ENCODE peak calls at places on chromosome 20, in nine cellular contexts. One of them, this sample, is unnamed.

GRCh38 chr20:6006603-6006949 is 47.3 kb downstream of the LRRN4 start:
- DNase-seq in NCI-H2227 treated with DMSO at 0.1 percent for 48 hours: no peak
- DNase-seq in glutamatergic neuron: no peak
- DNase-seq in NCI-H748 treated with DMSO at 0.1 percent for 48 hours: no peak
- DNase-seq in GM04504: no peak
- DNase-seq in NCI-H1436 treated with DMSO at 0.1 percent for 48 hours: no peak
- DNase-seq in CD4-positive, alpha-beta T cell: no peak
- DNase-seq in B cell: no peak
- DNase-seq in H9: no peak
- DNase-seq in this sample: no peak

GRCh38 chr20:15163632-15164031 is 826.2 kb upstream of the FLRT3 start:
- DNase-seq in NCI-H2227 treated with DMSO at 0.1 percent for 48 hours: no peak
- DNase-seq in glutamatergic neuron: no peak
- DNase-seq in NCI-H748 treated with DMSO at 0.1 percent for 48 hours: no peak
- DNase-seq in GM04504: no peak
- DNase-seq in NCI-H1436 treated with DMSO at 0.1 percent for 48 hours: no peak
- DNase-seq in CD4-positive, alpha-beta T cell: no peak
- DNase-seq in B cell: no peak
- DNase-seq in H9: no peak
- DNase-seq in this sample: no peak

GRCh38 chr20:43040427-43040826 is 149.3 kb downstream of the PTPRT start:
- DNase-seq in NCI-H2227 treated with DMSO at 0.1 percent for 48 hours: no peak
- DNase-seq in glutamatergic neuron: no peak
- DNase-seq in NCI-H748 treated with DMSO at 0.1 percent for 48 hours: no peak
- DNase-seq in GM04504: no peak
- DNase-seq in NCI-H1436 treated with DMSO at 0.1 percent for 48 hours: no peak
- DNase-seq in CD4-positive, alpha-beta T cell: no peak
- DNase-seq in B cell: no peak
- DNase-seq in H9: peak
- DNase-seq in this sample: no peak

GRCh38 chr20:49653925-49654324 is 59.8 kb downstream of the B4GALT5 start:
- DNase-seq in NCI-H2227 treated with DMSO at 0.1 percent for 48 hours: no peak
- DNase-seq in glutamatergic neuron: no peak
- DNase-seq in NCI-H748 treated with DMSO at 0.1 percent for 48 hours: no peak
- DNase-seq in GM04504: no peak
- DNase-seq in NCI-H1436 treated with DMSO at 0.1 percent for 48 hours: no peak
- DNase-seq in CD4-positive, alpha-beta T cell: no peak
- DNase-seq in B cell: no peak
- DNase-seq in H9: no peak
- DNase-seq in this sample: no peak

GRCh38 chr20:48962976-48963730 is 41.6 kb downstream of the ARFGEF2 start:
- DNase-seq in NCI-H2227 treated with DMSO at 0.1 percent for 48 hours: no peak
- DNase-seq in glutamatergic neuron: no peak
- DNase-seq in NCI-H748 treated with DMSO at 0.1 percent for 48 hours: no peak
- DNase-seq in GM04504: no peak
- DNase-seq in NCI-H1436 treated with DMSO at 0.1 percent for 48 hours: no peak
- DNase-seq in CD4-positive, alpha-beta T cell: no peak
- DNase-seq in B cell: no peak
- DNase-seq in H9: no peak
- DNase-seq in this sample: no peak

GRCh38 chr20:38196592-38196991 is 31.5 kb upstream of the TGM2 start:
- DNase-seq in NCI-H2227 treated with DMSO at 0.1 percent for 48 hours: no peak
- DNase-seq in glutamatergic neuron: peak
- DNase-seq in NCI-H748 treated with DMSO at 0.1 percent for 48 hours: no peak
- DNase-seq in GM04504: no peak
- DNase-seq in NCI-H1436 treated with DMSO at 0.1 percent for 48 hours: no peak
- DNase-seq in CD4-positive, alpha-beta T cell: no peak
- DNase-seq in B cell: peak
- DNase-seq in H9: no peak
- DNase-seq in this sample: peak

GRCh38 chr20:19973920-19974620 is 43.1 kb upstream of the NAA20 start:
- DNase-seq in NCI-H2227 treated with DMSO at 0.1 percent for 48 hours: no peak
- DNase-seq in glutamatergic neuron: no peak
- DNase-seq in NCI-H748 treated with DMSO at 0.1 percent for 48 hours: no peak
- DNase-seq in GM04504: peak
- DNase-seq in NCI-H1436 treated with DMSO at 0.1 percent for 48 hours: no peak
- DNase-seq in CD4-positive, alpha-beta T cell: no peak
- DNase-seq in B cell: no peak
- DNase-seq in H9: no peak
- DNase-seq in this sample: no peak

GRCh38 chr20:5557123-5557522 is 193.1 kb upstream of the SHLD1 start:
- DNase-seq in NCI-H2227 treated with DMSO at 0.1 percent for 48 hours: peak
- DNase-seq in glutamatergic neuron: peak
- DNase-seq in NCI-H748 treated with DMSO at 0.1 percent for 48 hours: peak
- DNase-seq in GM04504: no peak
- DNase-seq in NCI-H1436 treated with DMSO at 0.1 percent for 48 hours: no peak
- DNase-seq in CD4-positive, alpha-beta T cell: peak
- DNase-seq in B cell: peak
- DNase-seq in H9: peak
- DNase-seq in this sample: no peak

GRCh38 chr20:63483834-63484233 is 11.4 kb upstream of the KCNQ2 start:
- DNase-seq in NCI-H2227 treated with DMSO at 0.1 percent for 48 hours: no peak
- DNase-seq in glutamatergic neuron: peak
- DNase-seq in NCI-H748 treated with DMSO at 0.1 percent for 48 hours: no peak
- DNase-seq in GM04504: no peak
- DNase-seq in NCI-H1436 treated with DMSO at 0.1 percent for 48 hours: no peak
- DNase-seq in CD4-positive, alpha-beta T cell: no peak
- DNase-seq in B cell: no peak
- DNase-seq in H9: peak
- DNase-seq in this sample: no peak

GRCh38 chr20:58216334-58216733 is 12.1 kb downstream of the ANKRD60 start:
- DNase-seq in NCI-H2227 treated with DMSO at 0.1 percent for 48 hours: no peak
- DNase-seq in glutamatergic neuron: no peak
- DNase-seq in NCI-H748 treated with DMSO at 0.1 percent for 48 hours: no peak
- DNase-seq in GM04504: no peak
- DNase-seq in NCI-H1436 treated with DMSO at 0.1 percent for 48 hours: no peak
- DNase-seq in CD4-positive, alpha-beta T cell: no peak
- DNase-seq in B cell: no peak
- DNase-seq in H9: no peak
- DNase-seq in this sample: no peak

GRCh38 chr20:25285091-25285647 is 37.3 kb downstream of the PYGB start:
- DNase-seq in NCI-H2227 treated with DMSO at 0.1 percent for 48 hours: no peak
- DNase-seq in glutamatergic neuron: peak
- DNase-seq in NCI-H748 treated with DMSO at 0.1 percent for 48 hours: no peak
- DNase-seq in GM04504: no peak
- DNase-seq in NCI-H1436 treated with DMSO at 0.1 percent for 48 hours: no peak
- DNase-seq in CD4-positive, alpha-beta T cell: no peak
- DNase-seq in B cell: peak
- DNase-seq in H9: no peak
- DNase-seq in this sample: no peak

GRCh38 chr20:43293068-43293786 is 103.5 kb upstream of the PTPRT start:
- DNase-seq in NCI-H2227 treated with DMSO at 0.1 percent for 48 hours: no peak
- DNase-seq in glutamatergic neuron: no peak
- DNase-seq in NCI-H748 treated with DMSO at 0.1 percent for 48 hours: no peak
- DNase-seq in GM04504: no peak
- DNase-seq in NCI-H1436 treated with DMSO at 0.1 percent for 48 hours: no peak
- DNase-seq in CD4-positive, alpha-beta T cell: no peak
- DNase-seq in B cell: no peak
- DNase-seq in H9: no peak
- DNase-seq in this sample: no peak